ENCODE peak calls at places on chromosomes 11 and 22, in nine cellular contexts. O is HCEC 1CT; N is NCI-H2081; S is GM03348; U is fibroblast of villous mesenchyme; E is body of pancreas; T is stimulated activated CD8-positive, alpha-beta memory T cell treated with anti-CD3 and anti-CD28 coated beads, Interleukin-4, amount 100 ng/mL, for 1 hour; C is hepatic stellate cell; Y is NCI-H1694 treated with DMSO at 0.1 percent for 48 hours. Q is an unnamed sample.

GRCh38 chr11:124075841-124076571 is 34.9 kb upstream of the OR10G7 start:
- DNase-seq in O (no peak), N (no peak), S (peak), U (no peak), E (peak), T (no peak), C (peak), Y (no peak), Q (no peak)

GRCh38 chr22:50173221-50173982 is 2.9 kb downstream of the PANX2 start:
- DNase-seq in O (no peak), N (no peak), S (no peak), U (no peak), E (no peak), T (no peak), C (no peak), Y (no peak), Q (peak)

GRCh38 chr11:73012121-73012863 is 129.8 kb downstream of the FCHSD2 start:
- DNase-seq in O (peak), N (no peak), S (peak), U (no peak), E (no peak), T (no peak), C (peak), Y (no peak), Q (no peak)

GRCh38 chr22:32991353-32992115 is 66.6 kb downstream of the SYN3 start:
- DNase-seq in O (no peak), N (no peak), S (peak), U (peak), E (no peak), T (no peak), C (no peak), Y (peak), Q (no peak)

GRCh38 chr22:44172370-44173108 is 8.2 kb upstream of the PARVG start:
- DNase-seq in O (no peak), N (peak), S (no peak), U (peak), E (peak), T (no peak), C (no peak), Y (no peak), Q (peak)

GRCh38 chr11:10263929-10264328 is 30.1 kb downstream of the SBF2 start:
- DNase-seq in O (peak), N (no peak), S (peak), U (peak), E (no peak), T (no peak), C (no peak), Y (no peak), Q (no peak)

GRCh38 chr11:32615422-32615821 is 31.8 kb downstream of the EIF3M start:
- DNase-seq in O (peak), N (no peak), S (no peak), U (peak), E (no peak), T (no peak), C (no peak), Y (peak), Q (no peak)

GRCh38 chr11:40384991-40385390 is 1074.5 kb downstream of the LRRC4C start:
- DNase-seq in O (peak), N (no peak), S (peak), U (peak), E (no peak), T (no peak), C (no peak), Y (no peak), Q (no peak)

GRCh38 chr22:36286096-36286957 is 33.4 kb downstream of the APOL1 start:
- DNase-seq in O (peak), N (peak), S (peak), U (peak), E (peak), T (no peak), C (peak), Y (peak), Q (peak)

GRCh38 chr22:29740216-29740615 is 20.4 kb downstream of the CABP7 start:
- DNase-seq in O (no peak), N (no peak), S (no peak), U (no peak), E (no peak), T (no peak), C (no peak), Y (no peak), Q (no peak)

GRCh38 chr11:44785856-44786606 is 59.3 kb downstream of the TSPAN18 start:
- DNase-seq in O (no peak), N (no peak), S (no peak), U (no peak), E (no peak), T (no peak), C (no peak), Y (peak), Q (no peak)